ENCODE peak calls at places on chromosomes 4 and X, in four cellular contexts. L is stomach, Q is hepatocyte, A is body of pancreas. U is an unnamed sample.

GRCh38 chr4:83219344-83219990 is 65.1 kb downstream of the COQ2 start:
- DNase-seq in L (peak), Q (no peak), A (no peak), U (no peak)

GRCh38 chr4:99857302-99857701 is 36.9 kb downstream of the LAMTOR3 start:
- DNase-seq in L (no peak), Q (no peak), A (no peak), U (no peak)

GRCh38 chr4:185235480-185236154 is 26.2 kb downstream of the SNX25 start:
- DNase-seq in L (no peak), Q (peak), A (no peak), U (no peak)

GRCh38 chr4:11455201-11455835 is 26.6 kb upstream of the HS3ST1 start:
- DNase-seq in L (peak), Q (no peak), A (no peak), U (no peak)

GRCh38 chrX:124518888-124519287 is 172.5 kb downstream of the SH2D1A start:
- DNase-seq in L (no peak), Q (no peak), A (no peak), U (peak)

GRCh38 chr4:84938316-84938715 is 28.2 kb downstream of the WDFY3 start:
- DNase-seq in L (no peak), Q (no peak), A (no peak), U (no peak)

GRCh38 chr4:3128058-3128457 is 53.6 kb downstream of the HTT start:
- DNase-seq in L (no peak), Q (no peak), A (no peak), U (no peak)

GRCh38 chrX:153946910-153947769 is 2.7 kb upstream of the RENBP start:
- DNase-seq in L (peak), Q (peak), A (peak), U (no peak)

GRCh38 chr4:20639346-20639745 is 60.9 kb upstream of the PACRGL start:
- DNase-seq in L (no peak), Q (no peak), A (no peak), U (no peak)

GRCh38 chr4:173736840-173737239 is 206.8 kb upstream of the HAND2 start:
- DNase-seq in L (no peak), Q (no peak), A (no peak), U (no peak)

DNA sequence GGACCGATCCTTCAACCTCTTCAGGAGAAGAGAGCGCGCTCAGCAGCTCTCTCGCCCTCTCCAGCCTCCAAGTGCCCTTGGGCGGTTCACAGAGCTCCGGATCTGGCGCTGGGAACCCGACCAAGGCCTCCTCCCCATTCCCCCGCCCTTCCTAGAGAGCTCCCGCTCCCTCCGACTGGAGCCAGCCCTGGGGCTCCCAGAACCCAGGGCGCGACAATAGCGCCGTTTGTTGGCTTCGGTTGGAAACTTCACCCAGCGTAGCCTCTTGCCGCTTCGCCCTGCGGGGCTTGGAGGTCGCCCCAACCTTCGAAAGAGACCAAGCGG is 3.1 kb upstream of the SOX3 start:
- DNase-seq in L (no peak), Q (peak), A (no peak), U (no peak)
- TF ChIP-seq CTCF in L (no peak), Q (peak), A (no peak), U (no peak)

DNA sequence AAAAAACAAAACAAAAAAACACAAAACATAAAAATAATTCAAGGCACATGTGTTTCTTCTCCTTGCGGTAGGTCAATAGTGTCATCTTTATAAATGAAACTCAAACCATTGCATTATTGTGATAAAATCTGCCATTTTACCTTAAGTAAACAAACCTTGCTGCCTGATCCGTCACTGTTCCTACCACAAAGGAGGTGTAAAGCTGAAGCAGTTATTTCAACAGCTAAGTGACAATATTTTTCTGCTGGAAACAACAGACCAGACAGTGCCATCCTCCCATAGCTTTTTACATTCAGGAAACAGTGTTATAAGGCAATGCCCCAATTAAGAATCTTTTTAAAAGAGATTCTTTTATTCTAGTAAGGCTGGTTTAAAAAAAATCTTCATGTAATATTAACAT is 242.7 kb downstream of the PPP1R2C start:
- DNase-seq in L (no peak), Q (no peak), A (no peak), U (no peak)
- TF ChIP-seq CTCF in L (no peak), Q (no peak), A (no peak), U (no peak)

DNA sequence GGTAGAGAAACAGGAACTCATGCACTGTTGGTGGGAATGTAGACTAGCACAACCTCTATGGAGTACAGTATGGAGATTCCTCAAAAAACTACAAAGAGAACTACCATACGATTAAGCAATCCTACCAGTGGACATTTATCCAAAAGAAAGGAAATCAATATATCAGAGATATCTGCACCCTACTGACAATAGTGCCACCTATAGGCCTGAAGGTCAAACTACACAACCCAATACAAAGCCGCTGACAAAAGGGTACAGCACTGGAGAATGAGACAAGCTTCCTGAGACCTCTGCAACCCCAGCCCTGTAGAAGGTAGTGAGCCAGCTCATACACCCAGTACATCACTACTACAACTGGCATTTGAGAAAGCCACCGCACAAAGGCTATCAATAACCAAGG is 67.1 kb downstream of the CBR4 start:
- DNase-seq in L (no peak), Q (no peak), A (no peak), U (no peak)
- TF ChIP-seq CTCF in L (no peak), Q (peak), A (no peak), U (peak)

GRCh38 chr4:25568788-25569231 is 86.8 kb upstream of the SLC34A2 start:
- DNase-seq in L (no peak), Q (no peak), A (no peak), U (no peak)

GRCh38 chr4:25560605-25561004 is 95.0 kb upstream of the SLC34A2 start:
- DNase-seq in L (peak), Q (no peak), A (no peak), U (no peak)

GRCh38 chr4:25563071-25563564 is 92.5 kb upstream of the SLC34A2 start:
- DNase-seq in L (no peak), Q (no peak), A (no peak), U (no peak)

GRCh38 chr4:25567253-25567652 is 88.4 kb upstream of the SLC34A2 start:
- DNase-seq in L (no peak), Q (no peak), A (no peak), U (no peak)

DNA sequence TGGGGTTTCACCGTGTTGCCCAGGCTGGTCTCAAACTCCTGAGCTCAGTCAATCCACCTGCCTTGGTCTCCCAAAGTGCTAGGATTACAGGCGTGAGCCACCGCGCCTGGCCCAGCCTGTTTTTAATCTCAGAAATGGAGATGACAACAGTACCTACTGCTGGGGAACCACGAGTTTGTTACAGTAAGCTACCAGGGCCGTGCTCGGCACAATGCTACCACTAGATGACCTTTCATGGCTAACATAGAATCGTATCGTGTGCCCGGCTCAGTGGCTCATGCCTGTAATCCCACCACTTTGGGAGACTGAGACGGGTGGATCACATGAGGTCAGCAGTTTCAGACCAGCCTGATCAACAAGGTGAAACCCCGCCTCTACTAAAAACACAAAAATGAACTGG is 90.8 kb upstream of the SLC34A2 start:
- DNase-seq in L (no peak), Q (no peak), A (no peak), U (no peak)
- TF ChIP-seq CTCF in L (no peak), Q (no peak), A (no peak), U (no peak)

GRCh38 chrX:135512508-135513139 is 7.8 kb upstream of the INTS6L start:
- DNase-seq in L (no peak), Q (no peak), A (no peak), U (no peak)
- TF ChIP-seq CTCF in L (no peak), Q (no peak), A (no peak), U (no peak)

GRCh38 chrX:144916785-144917184 is 330.5 kb upstream of the SPANXN1 start:
- DNase-seq in L (no peak), Q (no peak), A (no peak), U (no peak)

DNA sequence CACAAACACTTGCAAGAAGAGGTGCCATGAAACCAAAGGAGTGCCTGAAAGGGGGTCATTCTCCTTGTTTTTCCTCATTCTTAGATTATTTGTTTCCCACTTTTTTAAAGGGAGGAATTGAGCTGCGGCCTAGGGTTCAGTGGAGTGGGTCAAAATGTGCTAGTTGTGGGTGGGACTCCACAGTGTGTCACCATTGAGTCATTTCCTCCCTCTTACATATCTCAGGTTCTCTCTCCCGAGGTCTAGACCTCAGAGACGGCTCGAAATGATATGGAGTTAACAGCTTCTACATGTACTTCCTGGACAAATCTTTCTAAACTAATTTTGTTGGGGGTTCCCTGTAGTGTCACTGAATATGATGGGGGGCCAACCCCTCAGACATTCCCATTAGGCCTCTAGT is 328.4 kb upstream of the SPANXN1 start:
- DNase-seq in L (no peak), Q (no peak), A (no peak), U (no peak)
- TF ChIP-seq CTCF in L (no peak), Q (no peak), A (no peak), U (no peak)

GRCh38 chr4:105304085-105304484 is 157.4 kb downstream of the TET2 start:
- DNase-seq in L (no peak), Q (no peak), A (no peak), U (no peak)
- TF ChIP-seq CTCF in L (no peak), Q (no peak), A (no peak), U (no peak)